ENCODE peak calls at places on chromosome 22, in ten cellular contexts. P, B, K, T, E, C, V, O, L and A are unnamed samples.

GRCh38 chr22:46893281-46894020 is 131.0 kb downstream of the TBC1D22A start:
- DNase-seq in P (no peak), B (no peak), K (no peak), T (no peak), E (no peak), C (no peak), V (no peak), O (no peak), L (no peak), A (no peak)

GRCh38 chr22:36356708-36357694 is 30.8 kb downstream of the MYH9 start:
- DNase-seq in P (no peak), B (no peak), K (no peak), T (no peak), E (no peak), C (no peak), V (no peak), O (no peak), L (peak; percentile 51), A (no peak)

GRCh38 chr22:17542452-17542851 is 20.8 kb upstream of the SLC25A18 start:
- DNase-seq in P (no peak), B (no peak), K (no peak), T (no peak), E (no peak), C (no peak), V (no peak), O (no peak), L (no peak), A (no peak)

GRCh38 chr22:43827926-43828710 is 16.0 kb upstream of the EFCAB6 start:
- DNase-seq in P (no peak), B (no peak), K (peak; percentile 12), T (no peak), E (no peak), C (no peak), V (peak; percentile 52), O (no peak), L (no peak), A (no peak)

GRCh38 chr22:47794851-47795250 is 1032.4 kb downstream of the TBC1D22A start:
- DNase-seq in P (no peak), B (no peak), K (no peak), T (no peak), E (no peak), C (no peak), V (no peak), O (no peak), L (no peak), A (no peak)

GRCh38 chr22:46661221-46661851 is 41.1 kb downstream of the GRAMD4 start:
- DNase-seq in P (peak; percentile 62), B (peak; percentile 65), K (peak; percentile 64), T (no peak), E (no peak), C (no peak), V (no peak), O (peak; percentile 63), L (peak; percentile 86), A (no peak)

GRCh38 chr22:31393890-31394289 is 5.5 kb upstream of the DRG1 start:
- DNase-seq in P (no peak), B (no peak), K (peak; percentile 6), T (no peak), E (no peak), C (no peak), V (no peak), O (no peak), L (no peak), A (peak; percentile 14)

GRCh38 chr22:47192651-47193437 is 430.4 kb downstream of the TBC1D22A start:
- DNase-seq in P (peak; percentile 89), B (no peak), K (peak; percentile 74), T (no peak), E (no peak), C (no peak), V (peak; percentile 57), O (peak; percentile 39), L (no peak), A (peak; percentile 55)

GRCh38 chr22:46614070-46614931 is 5.9 kb upstream of the GRAMD4 start:
- DNase-seq in P (no peak), B (no peak), K (no peak), T (no peak), E (peak; percentile 62), C (no peak), V (no peak), O (no peak), L (no peak), A (peak; percentile 91)

GRCh38 chr22:26410398-26410797 is 18.7 kb upstream of the ASPHD2 start:
- DNase-seq in P (no peak), B (no peak), K (no peak), T (no peak), E (no peak), C (no peak), V (no peak), O (no peak), L (no peak), A (no peak)

GRCh38 chr22:32158712-32159533 is at the start of gene C22orf42:
- DNase-seq in P (no peak), B (no peak), K (no peak), T (no peak), E (no peak), C (no peak), V (no peak), O (no peak), L (no peak), A (no peak)

GRCh38 chr22:48345631-48346030 is 1482.0 kb downstream of the BRD1 start:
- DNase-seq in P (no peak), B (no peak), K (no peak), T (no peak), E (no peak), C (no peak), V (no peak), O (no peak), L (no peak), A (no peak)

GRCh38 chr22:48695251-48695650 is 1132.4 kb downstream of the BRD1 start:
- DNase-seq in P (no peak), B (no peak), K (no peak), T (no peak), E (no peak), C (no peak), V (no peak), O (no peak), L (no peak), A (no peak)

GRCh38 chr22:37627545-37627944 is 11.9 kb upstream of the SH3BP1 start:
- DNase-seq in P (no peak), B (no peak), K (no peak), T (no peak), E (no peak), C (no peak), V (peak; percentile 68), O (no peak), L (no peak), A (peak; percentile 81)

GRCh38 chr22:43529954-43530863 is 118.4 kb downstream of the MPPED1 start:
- DNase-seq in P (no peak), B (no peak), K (no peak), T (no peak), E (no peak), C (no peak), V (peak; percentile 31), O (peak; percentile 30), L (peak; percentile 44), A (no peak)

GRCh38 chr22:18088825-18089568 is 11.2 kb downstream of the PEX26 start:
- DNase-seq in P (peak; percentile 59), B (no peak), K (no peak), T (no peak), E (no peak), C (no peak), V (no peak), O (no peak), L (no peak), A (no peak)

GRCh38 chr22:30490399-30490798 is 15.1 kb downstream of the SEC14L4 start:
- DNase-seq in P (no peak), B (no peak), K (no peak), T (no peak), E (no peak), C (no peak), V (no peak), O (no peak), L (no peak), A (no peak)

GRCh38 chr22:31637938-31638618 is 23.9 kb downstream of the PISD start:
- DNase-seq in P (no peak), B (peak; percentile 60), K (no peak), T (no peak), E (peak; percentile 76), C (no peak), V (no peak), O (no peak), L (peak; percentile 21), A (peak; percentile 61)

GRCh38 chr22:37560682-37561208 is 465 bp downstream of the CDC42EP1 start:
- DNase-seq in P (no peak), B (peak; percentile 78), K (no peak), T (no peak), E (peak; percentile 35), C (peak; percentile 45), V (no peak), O (no peak), L (no peak), A (no peak)

GRCh38 chr22:26610072-26610958 is 7.5 kb downstream of the CRYBB1 start:
- DNase-seq in P (peak; percentile 34), B (peak; percentile 86), K (no peak), T (no peak), E (peak; percentile 89), C (peak; percentile 83), V (peak; percentile 68), O (peak; percentile 43), L (peak; percentile 25), A (peak; percentile 81)

GRCh38 chr22:30314918-30315317 is 11.8 kb downstream of the TBC1D10A start:
- DNase-seq in P (no peak), B (no peak), K (no peak), T (no peak), E (peak; percentile 50), C (no peak), V (no peak), O (no peak), L (peak; percentile 62), A (no peak)

GRCh38 chr22:24542641-24543040 is 12.3 kb downstream of the GUCD1 start:
- DNase-seq in P (no peak), B (no peak), K (no peak), T (no peak), E (no peak), C (no peak), V (no peak), O (no peak), L (no peak), A (no peak)
- TF ChIP-seq CTCF in P (no peak), B (no peak), K (no peak), T (no peak), E (no peak), C (no peak), V (no peak), O (no peak), L (no peak), A (no peak)

GRCh38 chr22:33923660-33924246 is 3.5 kb upstream of the LARGE1 start:
- DNase-seq in P (peak; percentile 82), B (peak; percentile 86), K (peak; percentile 74), T (no peak), E (peak; percentile 69), C (peak; percentile 85), V (peak; percentile 65), O (peak; percentile 3), L (peak; percentile 60), A (peak; percentile 87)
- TF ChIP-seq CTCF in P (peak; percentile 70), B (peak; percentile 79), K (peak; percentile 63), T (peak; percentile 42), E (peak; percentile 60), C (peak; percentile 85), V (peak; percentile 84), O (peak; percentile 49), L (peak; percentile 77), A (peak; percentile 90)

GRCh38 chr22:41697126-41697775 is 2.1 kb upstream of the MEI1 start:
- DNase-seq in P (peak; percentile 97), B (peak; percentile 92), K (peak; percentile 79), T (peak; percentile 49), E (peak; percentile 90), C (peak; percentile 89), V (peak; percentile 91), O (peak; percentile 61), L (peak; percentile 68), A (peak; percentile 90)
- TF ChIP-seq CTCF in P (peak; percentile 99), B (peak; percentile 95), K (peak; percentile 89), T (peak; percentile 89), E (peak; percentile 95), C (peak; percentile 96), V (peak; percentile 97), O (peak; percentile 95), L (peak; percentile 90), A (peak; percentile 100)

GRCh38 chr22:50456466-50457234 is 18.2 kb downstream of the SBF1 start:
- DNase-seq in P (no peak), B (no peak), K (no peak), T (no peak), E (no peak), C (no peak), V (no peak), O (no peak), L (no peak), A (no peak)
- TF ChIP-seq CTCF in P (no peak), B (peak; percentile 9), K (peak; percentile 13), T (no peak), E (no peak), C (no peak), V (no peak), O (peak; percentile 27), L (no peak), A (peak; percentile 61)